ENCODE peak calls at places on chromosomes 3 and 15, in ten cellular contexts. O is naive thymus-derived CD4-positive, alpha-beta T cell; X is thoracic aorta; K is heart left ventricle; F is astrocyte; J is lung; V is lower lobe of right lung; N is mesendoderm; D is esophagus squamous epithelium; Q is SJSA1. T is an unnamed sample.
A peak's percentile ranks its signal among the peaks of the same experiment; 100 is the strongest.

GRCh38 chr3:175207361-175207760 is 348.2 kb downstream of the NAALADL2 start:
- DNase-seq in O (no peak), X (no peak), K (no peak), F (peak; percentile 47), J (no peak), V (no peak), N (no peak), D (no peak), Q (no peak), T (no peak)

GRCh38 chr3:189851682-189852081 is 220.5 kb downstream of the TP63 start:
- DNase-seq in O (no peak), X (no peak), K (no peak), F (no peak), J (no peak), V (no peak), N (no peak), D (no peak), Q (no peak), T (no peak)

GRCh38 chr3:116994473-116994872 is 284.9 kb downstream of the TUSC7 start:
- DNase-seq in O (no peak), X (no peak), K (no peak), F (no peak), J (no peak), V (no peak), N (no peak), D (no peak), Q (no peak), T (no peak)

GRCh38 chr3:52827866-52828376 is 2.6 kb downstream of the ITIH4 start:
- DNase-seq in O (no peak), X (no peak), K (no peak), F (no peak), J (no peak), V (no peak), N (peak; percentile 44), D (no peak), Q (no peak), T (no peak)

GRCh38 chr3:14266361-14266760 is 87.7 kb downstream of the LSM3 start:
- DNase-seq in O (no peak), X (no peak), K (peak; percentile 56), F (peak; percentile 92), J (no peak), V (no peak), N (no peak), D (no peak), Q (no peak), T (no peak)

GRCh38 chr3:178397836-178398235 is 138.4 kb upstream of the KCNMB2 start:
- DNase-seq in O (no peak), X (no peak), K (no peak), F (no peak), J (no peak), V (no peak), N (no peak), D (no peak), Q (no peak), T (no peak)

GRCh38 chr15:29747837-29748417 is 74.3 kb downstream of the TJP1 start:
- DNase-seq in O (no peak), X (no peak), K (no peak), F (no peak), J (no peak), V (no peak), N (no peak), D (no peak), Q (no peak), T (no peak)

GRCh38 chr3:128503751-128504532 is 10.9 kb upstream of the GATA2 start:
- DNase-seq in O (no peak), X (no peak), K (no peak), F (no peak), J (peak; percentile 13), V (no peak), N (no peak), D (no peak), Q (no peak), T (no peak)

GRCh38 chr15:75027551-75027950 is 4.2 kb downstream of the PPCDC start:
- DNase-seq in O (no peak), X (no peak), K (no peak), F (no peak), J (no peak), V (no peak), N (no peak), D (no peak), Q (no peak), T (no peak)

GRCh38 chr15:75029378-75030022 is 6.1 kb downstream of the PPCDC start:
- DNase-seq in O (peak; percentile 67), X (peak; percentile 94), K (peak; percentile 92), F (peak; percentile 40), J (peak; percentile 93), V (peak; percentile 95), N (peak; percentile 91), D (peak; percentile 79), Q (peak; percentile 88), T (peak; percentile 96)

GRCh38 chr15:75030023-75030413 is 6.6 kb downstream of the PPCDC start:
- DNase-seq in O (no peak), X (peak; percentile 42), K (no peak), F (no peak), J (no peak), V (no peak), N (peak; percentile 39), D (no peak), Q (no peak), T (peak; percentile 72)

GRCh38 chr15:75030424-75030823 is 7.0 kb downstream of the PPCDC start:
- DNase-seq in O (no peak), X (no peak), K (no peak), F (no peak), J (no peak), V (no peak), N (peak; percentile 60), D (no peak), Q (no peak), T (no peak)

DNA sequence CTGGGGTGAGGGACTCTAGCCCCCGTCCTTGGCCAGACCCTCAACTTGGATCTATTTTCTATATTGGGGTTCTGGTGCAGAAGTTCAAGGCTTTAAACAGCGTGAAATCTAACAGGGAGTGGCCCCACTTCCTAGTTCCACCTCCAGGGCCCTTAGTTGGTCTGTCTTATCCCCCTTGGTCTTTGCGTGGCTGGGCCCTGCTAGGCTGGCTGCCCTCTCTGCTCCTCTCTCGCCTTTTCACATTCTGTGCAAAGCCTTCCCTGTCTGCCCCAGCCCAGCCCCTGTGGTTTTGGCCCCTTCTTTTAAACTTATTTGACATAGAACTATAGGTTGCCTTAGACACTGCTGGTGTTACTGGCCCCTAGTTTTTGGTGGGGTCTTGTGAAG is 5.6 kb downstream of the PPCDC start:
- DNase-seq in O (no peak), X (no peak), K (no peak), F (no peak), J (no peak), V (no peak), N (no peak), D (no peak), Q (no peak), T (no peak)
- H3K4me1 ChIP-seq in O (no peaks in the 10 kb centered on the region), X (peaks cover 52% of the 10 kb centered on the region), K (peaks cover 54% of the 10 kb centered on the region), F (peaks cover 11% of the 10 kb centered on the region), J (peaks cover 24% of the 10 kb centered on the region), V (peaks cover 55% of the 10 kb centered on the region), N (peaks cover 8% of the 10 kb centered on the region), D (peaks cover 70% of the 10 kb centered on the region), Q (peaks cover 26% of the 10 kb centered on the region), T (peaks cover 28% of the 10 kb centered on the region)

DNA sequence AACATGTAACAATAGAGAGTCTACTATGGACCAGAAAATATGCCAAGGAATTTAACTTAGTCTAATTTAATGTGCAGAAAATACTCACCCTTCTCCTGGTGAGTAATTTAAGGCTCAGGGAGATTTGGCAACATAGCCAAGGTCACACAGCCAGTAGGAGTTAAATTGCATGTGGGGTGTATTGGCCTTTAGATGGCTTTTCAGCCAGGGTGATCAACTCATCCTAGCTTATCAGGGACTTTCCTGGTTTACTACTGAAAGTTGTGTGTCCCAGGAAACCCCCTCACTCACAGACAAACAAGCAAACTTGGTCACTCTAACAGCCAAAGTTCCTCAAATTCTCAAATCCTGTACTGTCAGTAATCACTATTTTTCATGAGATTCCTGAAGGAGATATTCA is 2.6 kb upstream of the SLC9A9 start:
- DNase-seq in O (no peak), X (no peak), K (no peak), F (no peak), J (no peak), V (no peak), N (no peak), D (no peak), Q (no peak), T (no peak)
- H3K27ac ChIP-seq in O (no peak overlapping the region), X (no peak overlapping the region), K (no peak overlapping the region), F (no peak overlapping the region), J (no peak overlapping the region), V (no peak overlapping the region), N (no peak overlapping the region), D (peak overlapping the region; percentile 60), Q (no peak overlapping the region), T (peak overlapping the region; percentile 44)

DNA sequence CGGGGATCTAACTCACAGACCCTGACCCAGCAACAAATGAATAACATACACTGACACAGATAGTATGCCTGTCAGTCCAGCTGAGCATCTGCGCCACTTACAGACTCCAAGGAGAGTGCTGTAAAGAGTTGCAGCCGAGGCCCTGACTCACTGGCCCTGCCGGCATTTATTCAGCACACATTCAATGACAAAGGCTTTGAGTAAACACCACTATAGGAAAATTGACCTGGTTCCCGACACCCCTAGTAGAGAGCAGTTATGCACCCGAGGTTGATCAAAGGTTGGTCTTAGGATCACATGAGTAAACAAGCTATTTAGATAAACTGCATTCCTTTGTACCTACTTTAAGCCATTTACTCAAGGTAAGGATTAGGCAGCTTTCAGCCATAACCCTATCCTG is 22.7 kb downstream of the LARS2 start:
- DNase-seq in O (no peak), X (no peak), K (no peak), F (no peak), J (no peak), V (no peak), N (no peak), D (no peak), Q (no peak), T (no peak)
- H3K36me3 ChIP-seq in O (peaks cover 35% of the 10 kb centered on the region), X (peaks cover 3% of the 10 kb centered on the region), K (no peaks in the 10 kb centered on the region), F (no peaks in the 10 kb centered on the region), J (peaks cover 3% of the 10 kb centered on the region), V (no peaks in the 10 kb centered on the region), N (peaks cover 2% of the 10 kb centered on the region), D (no peaks in the 10 kb centered on the region), Q (peaks cover 9% of the 10 kb centered on the region), T (peaks cover 31% of the 10 kb centered on the region)

GRCh38 chr15:81380668-81381067 is 6.7 kb upstream of the TMC3 start:
- DNase-seq in O (no peak), X (no peak), K (no peak), F (no peak), J (no peak), V (no peak), N (no peak), D (no peak), Q (no peak), T (no peak)

GRCh38 chr15:81378438-81378837 is 4.4 kb upstream of the TMC3 start:
- DNase-seq in O (no peak), X (no peak), K (no peak), F (no peak), J (no peak), V (no peak), N (no peak), D (no peak), Q (no peak), T (no peak)

GRCh38 chr15:81379269-81379668 is 5.3 kb upstream of the TMC3 start:
- DNase-seq in O (no peak), X (no peak), K (no peak), F (no peak), J (no peak), V (no peak), N (no peak), D (no peak), Q (no peak), T (no peak)

GRCh38 chr15:81380203-81380602 is 6.2 kb upstream of the TMC3 start:
- DNase-seq in O (no peak), X (no peak), K (no peak), F (no peak), J (no peak), V (no peak), N (no peak), D (no peak), Q (no peak), T (no peak)

GRCh38 chr15:81381725-81382124 is 7.7 kb upstream of the TMC3 start:
- DNase-seq in O (no peak), X (no peak), K (no peak), F (no peak), J (no peak), V (no peak), N (peak; percentile 18), D (no peak), Q (no peak), T (no peak)
- H3K4me1 ChIP-seq in O (no peaks in the 10 kb centered on the region), X (no peaks in the 10 kb centered on the region), K (no peaks in the 10 kb centered on the region), F (no peaks in the 10 kb centered on the region), J (no peaks in the 10 kb centered on the region), V (no peaks in the 10 kb centered on the region), N (no peaks in the 10 kb centered on the region), D (no peaks in the 10 kb centered on the region), Q (peaks cover 8% of the 10 kb centered on the region), T (no peaks in the 10 kb centered on the region)

T was measured in RWPE2.